ENCODE peak calls at places on chromosomes 2 and 18, in nine cellular contexts. S is uterus, A is esophagus squamous epithelium, G is AG04450, J is thoracic aorta, Q is T-helper 17 cell, F is ovary, Y is gastrocnemius medialis, E is body of pancreas. N is an unnamed sample.

GRCh38 chr2:195656131-195656858 is 731 bp upstream of the SLC39A10 start:
- DNase-seq in J (no peak), S (no peak), E (peak; percentile 18), G (no peak), A (no peak), Y (no peak), F (no peak), Q (no peak), N (no peak)

GRCh38 chr2:46849741-46850474 is 65.7 kb downstream of the MCFD2 start:
- DNase-seq in Y (no peak), E (no peak), F (peak; percentile 79), J (no peak), G (peak; percentile 78), Q (no peak), S (peak; percentile 77), A (no peak), N (no peak)

GRCh38 chr2:219406861-219407230 is 11.3 kb upstream of the DES start:
- DNase-seq in Q (no peak), E (no peak), A (no peak), Y (peak; percentile 84), S (peak; percentile 82), G (peak; percentile 88), F (peak; percentile 51), J (peak; percentile 79), N (no peak)

GRCh38 chr2:127676906-127677305 is 1.6 kb upstream of the LIMS2 start:
- DNase-seq in S (no peak), A (no peak), F (no peak), Q (no peak), G (no peak), J (no peak), Y (no peak), E (no peak), N (no peak)

GRCh38 chr2:73870084-73870483 is 22.7 kb upstream of the ACTG2 start:
- DNase-seq in S (peak; percentile 84), Y (no peak), G (peak; percentile 94), F (peak; percentile 60), J (peak; percentile 61), E (no peak), Q (no peak), A (no peak), N (no peak)

GRCh38 chr18:77505499-77505898 is 255.9 kb downstream of the GALR1 start:
- DNase-seq in G (no peak), S (no peak), E (no peak), J (no peak), Y (no peak), A (no peak), F (no peak), Q (no peak), N (no peak)

GRCh38 chr18:33666915-33667314 is 88.9 kb downstream of the ASXL3 start:
- DNase-seq in E (no peak), Y (no peak), F (no peak), S (no peak), J (no peak), G (no peak), Q (no peak), A (no peak), N (no peak)

GRCh38 chr18:44819944-44820510 is 139.3 kb downstream of the SETBP1 start:
- DNase-seq in G (no peak), E (peak; percentile 60), F (no peak), Q (no peak), J (peak; percentile 28), Y (peak; percentile 88), A (no peak), S (peak; percentile 43), N (no peak)

GRCh38 chr18:77650799-77651385 is 401.2 kb downstream of the GALR1 start:
- DNase-seq in E (peak; percentile 78), J (no peak), S (peak; percentile 80), Y (peak; percentile 21), A (no peak), Q (peak; percentile 32), G (no peak), F (peak; percentile 78), N (peak; percentile 26)

GRCh38 chr18:48725596-48725995 is 186.8 kb downstream of the CTIF start:
- DNase-seq in Q (no peak), F (no peak), E (no peak), Y (no peak), G (no peak), A (no peak), S (no peak), J (no peak), N (no peak)

GRCh38 chr2:96839288-96839874 is 4.4 kb downstream of the ANKRD23 start:
- DNase-seq in Y (no peak), A (peak; percentile 63), G (no peak), J (no peak), Q (peak; percentile 67), S (no peak), E (no peak), F (peak; percentile 70), N (no peak)

GRCh38 chr18:58484989-58485962 is 143.6 kb downstream of the ALPK2 start:
- DNase-seq in Y (no peak), Q (no peak), G (no peak), E (no peak), S (no peak), A (no peak), J (no peak), F (no peak), N (no peak)

GRCh38 chr18:10270160-10270571 is 184.3 kb upstream of the APCDD1 start:
- DNase-seq in Q (no peak), S (no peak), E (peak; percentile 38), F (peak; percentile 76), G (no peak), J (no peak), Y (no peak), A (no peak), N (no peak)
- H3K9me3 ChIP-seq in Q (no peaks in the 10 kb centered on the region), S (no peaks in the 10 kb centered on the region), E (no peaks in the 10 kb centered on the region), F (no peaks in the 10 kb centered on the region), G (no peaks in the 10 kb centered on the region), J (no peaks in the 10 kb centered on the region), Y (no peaks in the 10 kb centered on the region), A (no peaks in the 10 kb centered on the region), N (no peaks in the 10 kb centered on the region)

DNA sequence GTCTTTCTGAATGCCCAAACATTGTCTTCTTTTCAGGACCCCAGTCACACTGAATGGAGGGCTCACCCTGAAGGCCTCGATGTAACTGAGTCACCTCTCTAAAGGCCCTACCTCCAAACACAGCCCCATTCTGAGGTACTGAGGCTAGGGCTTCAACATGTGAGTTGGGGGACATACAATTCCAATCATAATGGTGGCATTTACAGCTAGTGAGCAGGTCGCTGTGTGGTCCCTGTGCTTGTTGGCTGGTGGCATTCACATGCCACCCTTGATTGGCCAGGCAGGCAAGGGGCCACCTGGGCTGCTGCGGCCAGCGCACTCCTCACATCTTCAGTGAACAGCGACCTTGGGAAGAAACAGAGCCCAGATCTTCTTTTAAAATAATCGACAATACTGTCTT is 30.7 kb downstream of the AMER3 start:
- DNase-seq in A (no peak), F (no peak), S (no peak), E (no peak), G (no peak), Q (no peak), Y (no peak), J (no peak), N (no peak)
- H3K9me3 ChIP-seq in A (no peaks in the 10 kb centered on the region), F (no peaks in the 10 kb centered on the region), S (no peaks in the 10 kb centered on the region), E (no peaks in the 10 kb centered on the region), G (no peaks in the 10 kb centered on the region), Q (no peaks in the 10 kb centered on the region), Y (no peaks in the 10 kb centered on the region), J (no peaks in the 10 kb centered on the region), N (no peaks in the 10 kb centered on the region)

DNA sequence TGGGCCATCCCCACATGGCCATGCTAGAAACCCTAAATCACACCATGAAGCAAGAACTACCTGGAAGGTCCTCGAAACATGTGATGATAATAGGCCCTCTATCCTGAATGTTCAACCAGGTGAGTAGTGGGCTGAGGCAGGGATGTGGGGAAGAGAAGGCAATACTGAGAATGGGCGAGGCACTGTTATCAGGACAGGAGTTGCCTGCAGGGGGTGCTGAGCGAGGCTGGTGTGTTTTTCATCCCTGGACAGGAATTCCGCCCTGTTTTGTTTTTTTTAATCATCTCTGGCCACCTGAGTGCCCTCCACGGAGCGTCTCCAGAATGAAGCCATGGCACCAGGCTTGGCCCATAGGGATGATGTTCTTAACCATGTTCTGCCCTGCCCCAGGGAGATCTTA is 103.0 kb upstream of the SOX11 start:
- DNase-seq in Q (no peak), Y (no peak), S (no peak), F (no peak), G (no peak), A (no peak), J (no peak), E (no peak), N (no peak)
- H3K9me3 ChIP-seq in Q (no peaks in the 10 kb centered on the region), Y (no peaks in the 10 kb centered on the region), S (no peaks in the 10 kb centered on the region), F (no peaks in the 10 kb centered on the region), G (peaks cover 3% of the 10 kb centered on the region), A (no peaks in the 10 kb centered on the region), J (no peaks in the 10 kb centered on the region), E (no peaks in the 10 kb centered on the region), N (peaks cover 2% of the 10 kb centered on the region)

DNA sequence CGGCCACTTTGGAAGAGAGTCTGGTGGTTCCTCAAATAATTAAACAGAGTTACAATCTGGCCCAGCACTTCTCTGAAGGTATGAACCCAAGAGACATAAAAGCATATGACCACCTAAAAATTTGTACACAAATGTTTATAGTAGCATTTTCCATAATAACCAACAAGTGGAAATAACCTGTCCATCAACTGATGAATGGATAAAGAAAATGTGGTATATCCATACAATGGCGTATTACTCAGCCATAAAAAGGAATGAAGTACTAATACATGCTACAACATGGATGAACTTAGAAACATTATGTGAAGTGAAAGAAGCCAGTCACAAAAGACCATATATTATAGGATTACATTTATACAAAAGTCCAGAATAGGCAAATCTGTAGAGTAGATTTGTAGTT is 76.0 kb upstream of the RGPD5 start:
- DNase-seq in E (no peak), A (no peak), Y (no peak), G (no peak), S (no peak), Q (no peak), F (no peak), J (no peak), N (no peak)
- H3K9me3 ChIP-seq in E (no peaks in the 10 kb centered on the region), A (no peaks in the 10 kb centered on the region), Y (no peaks in the 10 kb centered on the region), G (no peaks in the 10 kb centered on the region), S (no peaks in the 10 kb centered on the region), Q (no peaks in the 10 kb centered on the region), F (no peaks in the 10 kb centered on the region), J (no peaks in the 10 kb centered on the region), N (no peaks in the 10 kb centered on the region)

DNA sequence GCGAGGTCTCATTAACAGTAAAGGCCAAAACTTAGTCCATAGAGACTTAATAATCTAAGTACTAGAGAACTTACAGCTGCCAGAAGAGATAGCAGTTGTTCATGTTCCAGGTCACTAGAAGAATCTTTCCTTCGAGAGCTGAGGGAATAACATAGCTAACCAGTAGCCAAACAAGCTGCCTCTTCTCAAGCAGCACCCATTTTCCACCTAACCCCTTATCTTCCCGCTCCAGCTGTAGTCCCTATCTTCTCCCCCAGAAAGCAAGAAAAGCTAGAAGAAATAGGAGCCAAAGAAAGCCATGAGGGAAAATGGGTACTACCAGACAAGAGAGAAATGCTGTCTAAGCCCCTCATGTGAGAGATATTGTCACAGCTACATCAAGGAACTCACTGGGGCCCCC is 24.0 kb downstream of the SULT1C4 start:
- DNase-seq in Q (no peak), Y (no peak), S (no peak), J (no peak), A (no peak), E (no peak), F (no peak), G (no peak), N (no peak)
- H3K9me3 ChIP-seq in Q (peaks cover 3% of the 10 kb centered on the region), Y (no peaks in the 10 kb centered on the region), S (no peaks in the 10 kb centered on the region), J (peaks cover 23% of the 10 kb centered on the region), A (no peaks in the 10 kb centered on the region), E (peaks cover 25% of the 10 kb centered on the region), F (no peaks in the 10 kb centered on the region), G (peaks cover 28% of the 10 kb centered on the region), N (no peaks in the 10 kb centered on the region)

GRCh38 chr2:36163520-36164239 is 191.9 kb upstream of the CRIM1 start:
- DNase-seq in Q (no peak), E (no peak), G (no peak), Y (no peak), J (no peak), S (no peak), A (no peak), F (no peak), N (no peak)
- H3K9me3 ChIP-seq in Q (no peaks in the 10 kb centered on the region), E (no peaks in the 10 kb centered on the region), G (no peaks in the 10 kb centered on the region), Y (no peaks in the 10 kb centered on the region), J (no peaks in the 10 kb centered on the region), S (no peaks in the 10 kb centered on the region), A (no peaks in the 10 kb centered on the region), F (no peaks in the 10 kb centered on the region), N (no peaks in the 10 kb centered on the region)

N was measured in HAP-1.